ENCODE peak calls at places on chromosomes 13 and 19, in seven cellular contexts. G is transverse colon, C is SK-N-MC, J is GM23338, S is upper lobe of left lung, L is GM12891, O is HCT116. H is an unnamed sample.

GRCh38 chr19:18710986-18711751 is 27.7 kb downstream of the CRTC1 start:
- DNase-seq in G (no peak), C (no peak), J (peak), S (peak), L (no peak), O (no peak), H (no peak)

GRCh38 chr19:54388803-54389144 is 24.0 kb upstream of the LAIR1 start:
- DNase-seq in G (no peak), C (no peak), J (no peak), S (no peak), L (no peak), O (no peak), H (no peak)

GRCh38 chr19:11160119-11160768 is 4.7 kb upstream of the SPC24 start:
- DNase-seq in G (no peak), C (no peak), J (no peak), S (no peak), L (no peak), O (no peak), H (no peak)

GRCh38 chr13:103351035-103351828 is 285.0 kb upstream of the SLC10A2 start:
- DNase-seq in G (peak), C (no peak), J (peak), S (no peak), L (no peak), O (no peak), H (no peak)

GRCh38 chr13:47299316-47299715 is 402.5 kb upstream of the HTR2A start:
- DNase-seq in G (no peak), C (no peak), J (no peak), S (no peak), L (no peak), O (no peak), H (no peak)

GRCh38 chr19:3619631-3620012 is 7.0 kb downstream of the CACTIN start:
- DNase-seq in G (no peak), C (no peak), J (no peak), S (no peak), L (no peak), O (no peak), H (no peak)

GRCh38 chr13:91133941-91134772 is 213.3 kb upstream of the MIR17HG start:
- DNase-seq in G (peak), C (peak), J (peak), S (peak), L (no peak), O (peak), H (no peak)

GRCh38 chr19:10079031-10079453 is 7.1 kb upstream of the SHFL start:
- DNase-seq in G (peak), C (no peak), J (no peak), S (no peak), L (no peak), O (no peak), H (no peak)

GRCh38 chr19:18109731-18110671 is 12.4 kb downstream of the MAST3 start:
- DNase-seq in G (peak), C (no peak), J (peak), S (peak), L (peak), O (no peak), H (no peak)

GRCh38 chr13:37640499-37640898 is 41.9 kb upstream of the POSTN start:
- DNase-seq in G (no peak), C (peak), J (peak), S (no peak), L (no peak), O (no peak), H (no peak)

GRCh38 chr19:49664171-49665070 is 1.2 kb downstream of the IRF3 start:
- DNase-seq in G (peak), C (no peak), J (peak), S (peak), L (peak), O (peak), H (peak)
- TF ChIP-seq POLR2AphosphoS5 in G (peak), C (peak), J (peak), S (peak), L (peak), O (peak), H (peak)

DNA sequence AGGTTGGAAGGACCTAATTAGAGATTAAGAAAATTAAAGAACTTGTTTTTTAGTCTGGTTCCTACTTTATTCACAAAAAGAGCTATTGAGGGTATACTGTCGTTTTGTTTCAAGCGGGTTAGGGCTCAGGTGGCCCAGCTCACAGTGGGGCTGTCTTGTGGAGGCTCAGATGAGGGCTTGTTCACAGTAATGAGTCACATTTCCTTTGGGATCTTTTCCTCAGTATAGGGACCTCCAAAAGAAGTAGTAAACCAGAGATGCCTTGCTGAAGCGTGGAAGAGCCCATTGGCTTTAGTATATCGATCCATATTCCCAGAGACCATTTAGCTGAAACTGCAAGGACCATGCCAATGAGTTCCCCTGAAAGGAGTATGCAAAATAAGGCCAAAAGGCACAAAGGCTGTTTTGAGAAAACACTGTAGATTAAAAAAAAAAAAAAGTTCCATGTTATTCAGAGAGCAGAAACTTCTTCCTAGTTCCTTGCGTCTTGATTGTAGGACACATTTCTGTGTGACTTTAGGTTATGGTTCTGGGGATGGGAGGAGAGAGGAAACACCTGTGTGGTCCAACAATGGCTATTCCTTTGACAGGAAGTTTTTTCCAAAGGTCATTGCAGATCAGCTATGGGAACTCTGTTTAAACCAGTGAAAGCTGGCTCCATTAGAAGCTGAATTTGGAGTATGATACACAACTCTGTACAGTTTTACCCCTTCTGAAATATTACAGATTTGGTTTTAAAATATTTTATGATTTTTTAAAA is 32.8 kb upstream of the GPI start:
- DNase-seq in G (no peak), C (no peak), J (no peak), S (no peak), L (no peak), O (no peak), H (no peak)
- TF ChIP-seq POLR2AphosphoS5 in G (no peak), C (no peak), J (no peak), S (no peak), L (no peak), O (no peak), H (no peak)

DNA sequence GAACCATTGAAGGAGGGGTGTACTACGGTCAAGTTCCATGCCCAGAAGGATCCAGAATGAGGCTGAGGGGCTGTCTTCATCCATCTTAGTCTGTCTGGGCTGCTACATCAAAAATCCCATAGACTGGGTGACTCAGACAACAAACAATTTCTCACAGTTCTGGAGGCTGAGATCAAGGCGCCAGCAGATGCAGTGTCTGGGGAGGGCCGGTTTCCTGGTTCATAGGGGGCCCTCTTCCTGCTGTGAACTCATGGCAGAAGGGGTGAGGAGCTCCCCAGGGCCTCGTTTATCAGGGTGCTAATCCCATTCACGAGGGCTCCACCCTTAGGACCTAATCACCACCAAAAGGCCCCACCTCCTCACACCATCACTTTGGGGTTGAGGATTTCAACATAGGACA is 14.7 kb upstream of the KCTD15 start:
- DNase-seq in G (no peak), C (no peak), J (no peak), S (no peak), L (no peak), O (no peak), H (no peak)
- TF ChIP-seq POLR2AphosphoS5 in G (no peak), C (no peak), J (no peak), S (no peak), L (no peak), O (no peak), H (no peak)

GRCh38 chr13:45417790-45418534 is at the start of gene SLC25A30:
- DNase-seq in G (peak), C (peak), J (peak), S (peak), L (peak), O (peak), H (no peak)
- TF ChIP-seq POLR2AphosphoS5 in G (peak), C (peak), J (peak), S (peak), L (no peak), O (peak), H (peak)

GRCh38 chr13:34939771-34940170 is 2.3 kb upstream of the NBEA start:
- DNase-seq in G (no peak), C (no peak), J (no peak), S (no peak), L (no peak), O (no peak), H (no peak)

GRCh38 chr13:34931572-34931971 is 10.5 kb upstream of the NBEA start:
- DNase-seq in G (no peak), C (no peak), J (no peak), S (no peak), L (no peak), O (peak), H (no peak)

GRCh38 chr13:34935841-34936240 is 6.2 kb upstream of the NBEA start:
- DNase-seq in G (no peak), C (no peak), J (no peak), S (no peak), L (no peak), O (no peak), H (no peak)

GRCh38 chr13:34933349-34933748 is 8.7 kb upstream of the NBEA start:
- DNase-seq in G (no peak), C (no peak), J (no peak), S (no peak), L (no peak), O (no peak), H (no peak)

DNA sequence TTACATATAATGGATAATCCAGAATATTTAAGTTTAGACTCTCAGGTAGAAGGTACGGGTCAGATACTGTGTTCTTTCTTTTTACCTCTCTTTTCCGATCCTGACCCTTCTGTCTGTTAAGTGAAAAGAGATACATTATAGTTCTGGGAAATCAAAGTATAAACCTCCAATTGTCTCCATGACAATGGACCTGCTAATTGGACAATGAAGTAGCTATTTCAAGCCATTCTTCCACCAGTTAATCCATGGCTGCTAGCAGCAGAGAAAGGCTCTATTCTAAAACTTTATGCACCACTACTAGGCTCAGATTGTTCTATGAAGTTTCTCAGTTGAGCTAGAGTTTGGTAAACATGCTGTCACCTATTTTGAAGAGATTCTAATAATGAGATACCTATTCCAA is 8.3 kb upstream of the NBEA start:
- DNase-seq in G (no peak), C (no peak), J (no peak), S (no peak), L (no peak), O (no peak), H (no peak)
- TF ChIP-seq POLR2AphosphoS5 in G (no peak), C (no peak), J (no peak), S (no peak), L (no peak), O (no peak), H (no peak)

GRCh38 chr13:21148557-21149258 is 27.6 kb downstream of the SKA3 start:
- DNase-seq in G (no peak), C (no peak), J (peak), S (no peak), L (no peak), O (no peak), H (no peak)

GRCh38 chr13:21150013-21150412 is 26.3 kb downstream of the SKA3 start:
- DNase-seq in G (no peak), C (no peak), J (no peak), S (no peak), L (no peak), O (no peak), H (no peak)

GRCh38 chr13:21149568-21149967 is 26.8 kb downstream of the SKA3 start:
- DNase-seq in G (no peak), C (no peak), J (no peak), S (no peak), L (no peak), O (no peak), H (no peak)

GRCh38 chr13:21152251-21152899 is 24.0 kb downstream of the SKA3 start:
- DNase-seq in G (no peak), C (no peak), J (peak), S (no peak), L (no peak), O (no peak), H (no peak)

DNA sequence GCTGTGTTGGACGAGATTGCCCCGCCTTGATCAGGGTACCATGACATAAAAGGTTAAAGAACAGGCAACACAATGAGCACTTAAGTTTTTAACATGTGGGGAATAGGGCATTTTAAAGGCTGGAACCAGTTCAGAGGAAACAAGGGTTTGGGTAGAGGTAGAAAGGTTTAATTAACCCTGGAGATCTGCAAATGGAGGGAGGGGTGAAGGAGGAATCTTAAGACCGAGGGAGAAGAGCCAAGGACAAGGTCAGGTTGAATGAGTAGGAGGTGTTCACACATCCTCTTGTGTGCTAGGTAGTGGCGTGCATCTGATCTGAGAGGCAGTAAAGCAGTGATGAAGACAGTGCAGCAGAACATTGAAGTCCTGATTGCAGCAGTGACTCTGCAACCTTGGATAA is 28.5 kb downstream of the SKA3 start:
- DNase-seq in G (no peak), C (no peak), J (peak), S (no peak), L (no peak), O (no peak), H (no peak)
- TF ChIP-seq POLR2AphosphoS5 in G (no peak), C (no peak), J (no peak), S (no peak), L (peak), O (no peak), H (no peak)

GRCh38 chr19:31347828-31348314 is 1.4 kb downstream of the TSHZ3 start:
- DNase-seq in G (no peak), C (no peak), J (no peak), S (no peak), L (no peak), O (no peak), H (no peak)
- TF ChIP-seq POLR2AphosphoS5 in G (peak), C (no peak), J (no peak), S (no peak), L (no peak), O (no peak), H (no peak)

DNA sequence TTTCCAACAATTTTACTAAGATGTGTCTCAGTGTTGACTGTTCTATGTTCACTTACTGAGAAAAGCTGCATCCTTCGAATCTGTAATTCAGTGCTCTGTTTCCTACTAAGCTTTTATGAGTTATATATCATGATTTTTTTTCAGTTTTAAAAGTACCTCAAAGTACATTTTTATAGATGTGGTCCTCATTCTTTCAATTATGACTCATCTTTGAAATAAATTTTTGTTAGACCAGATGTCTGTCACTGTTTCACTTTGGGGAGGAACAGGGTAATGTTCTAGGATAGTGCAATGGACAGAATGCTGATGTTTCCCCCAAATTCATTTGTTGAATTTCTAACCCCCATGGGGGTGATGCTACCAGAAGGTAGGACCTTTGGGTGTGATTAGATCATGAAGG is 74.8 kb downstream of the NALCN start:
- DNase-seq in G (no peak), C (no peak), J (no peak), S (no peak), L (no peak), O (no peak), H (no peak)
- TF ChIP-seq POLR2AphosphoS5 in G (no peak), C (no peak), J (no peak), S (no peak), L (no peak), O (no peak), H (no peak)

H was measured in vagina.